ENCODE peak calls at places on chromosomes 16 and 17, in four cellular contexts. One of them, this sample, is unnamed.
A peak's percentile ranks its signal among the peaks of the same experiment; 100 is the strongest.

GRCh38 chr16:11636172-11636721 is 32.0 kb upstream of the SNN start:
- DNase-seq in GM12878: no peak
- DNase-seq in HL-60: no peak
- DNase-seq in K562: peak; percentile 41
- DNase-seq in this sample: no peak

GRCh38 chr17:43814714-43815113 is 18.2 kb downstream of the MPP3 start:
- DNase-seq in HL-60: no peak
- DNase-seq in GM12878: no peak
- DNase-seq in K562: no peak
- DNase-seq in this sample: no peak

GRCh38 chr16:88007321-88007731 is 56.1 kb downstream of the BANP start:
- DNase-seq in K562: no peak
- DNase-seq in HL-60: no peak
- DNase-seq in GM12878: no peak
- DNase-seq in this sample: no peak

GRCh38 chr17:5201011-5201410 is 9.3 kb upstream of the ZNF594 start:
- DNase-seq in HL-60: no peak
- DNase-seq in K562: no peak
- DNase-seq in GM12878: no peak
- DNase-seq in this sample: no peak

GRCh38 chr17:4389079-4389478 is 22.6 kb upstream of the UBE2G1 start:
- DNase-seq in HL-60: no peak
- DNase-seq in K562: no peak
- DNase-seq in GM12878: no peak
- DNase-seq in this sample: no peak

GRCh38 chr17:82889496-82890338 is 49.9 kb upstream of the ZNF750 start:
- DNase-seq in GM12878: no peak
- DNase-seq in HL-60: no peak
- DNase-seq in K562: no peak
- DNase-seq in this sample: no peak

GRCh38 chr17:45302649-45303173 is 14.1 kb downstream of the MAP3K14 start:
- DNase-seq in GM12878: peak; percentile 89
- DNase-seq in K562: no peak
- DNase-seq in HL-60: no peak
- DNase-seq in this sample: no peak

GRCh38 chr16:57386381-57386951 is 14.2 kb downstream of the CX3CL1 start:
- DNase-seq in HL-60: no peak
- DNase-seq in K562: no peak
- DNase-seq in GM12878: no peak
- DNase-seq in this sample: no peak

GRCh38 chr17:32104158-32104557 is 38.1 kb upstream of the RHOT1 start:
- DNase-seq in GM12878: no peak
- DNase-seq in HL-60: no peak
- DNase-seq in K562: no peak
- DNase-seq in this sample: no peak

GRCh38 chr16:68668266-68668665 is 23.2 kb downstream of the CDH3 start:
- DNase-seq in HL-60: peak; percentile 7
- DNase-seq in GM12878: peak; percentile 24
- DNase-seq in K562: no peak
- DNase-seq in this sample: no peak

GRCh38 chr16:27551046-27551445 is 1.1 kb downstream of the KATNIP start:
- DNase-seq in K562: no peak
- DNase-seq in HL-60: no peak
- DNase-seq in GM12878: no peak
- DNase-seq in this sample: no peak

GRCh38 chr17:43416998-43417891 is 18.5 kb downstream of the ARL4D start:
- DNase-seq in K562: no peak
- DNase-seq in HL-60: no peak
- DNase-seq in GM12878: no peak
- DNase-seq in this sample: no peak

GRCh38 chr17:76367647-76368046 is 13.9 kb upstream of the PRPSAP1 start:
- DNase-seq in GM12878: no peak
- DNase-seq in HL-60: no peak
- DNase-seq in K562: no peak
- DNase-seq in this sample: no peak

GRCh38 chr16:87310610-87311009 is 6.6 kb downstream of the C16orf95 start:
- DNase-seq in GM12878: no peak
- DNase-seq in HL-60: no peak
- DNase-seq in K562: peak; percentile 39
- DNase-seq in this sample: no peak

GRCh38 chr16:397135-397661 is at the start of gene NME4:
- DNase-seq in K562: peak; percentile 75
- DNase-seq in HL-60: peak; percentile 62
- DNase-seq in GM12878: no peak
- DNase-seq in this sample: peak; percentile 62

GRCh38 chr17:48519427-48519826 is 11.4 kb downstream of the HOXB1 start:
- DNase-seq in GM12878: no peak
- DNase-seq in HL-60: no peak
- DNase-seq in K562: peak; percentile 82
- DNase-seq in this sample: no peak

GRCh38 chr16:68786685-68787418 is 49.8 kb downstream of the CDH1 start:
- DNase-seq in HL-60: no peak
- DNase-seq in K562: no peak
- DNase-seq in GM12878: no peak
- DNase-seq in this sample: no peak

GRCh38 chr16:12646490-12647274 is 157.0 kb downstream of the CPPED1 start:
- DNase-seq in GM12878: peak; percentile 70
- DNase-seq in K562: peak; percentile 34
- DNase-seq in HL-60: no peak
- DNase-seq in this sample: no peak

GRCh38 chr16:22624038-22624656 is 113.5 kb downstream of the NPIPB5 start:
- DNase-seq in K562: no peak
- DNase-seq in HL-60: no peak
- DNase-seq in GM12878: no peak
- DNase-seq in this sample: no peak

GRCh38 chr17:19288453-19288852 is 51.3 kb downstream of the EPN2 start:
- DNase-seq in GM12878: no peak
- DNase-seq in HL-60: no peak
- DNase-seq in K562: no peak
- DNase-seq in this sample: no peak

GRCh38 chr17:41814195-41814594 is 1.4 kb downstream of the FKBP10 start:
- DNase-seq in HL-60: no peak
- DNase-seq in K562: no peak
- DNase-seq in GM12878: no peak
- DNase-seq in this sample: no peak

GRCh38 chr17:514584-514983 is 162.0 kb upstream of the RPH3AL start:
- DNase-seq in GM12878: no peak
- DNase-seq in HL-60: no peak
- DNase-seq in K562: no peak
- DNase-seq in this sample: no peak

GRCh38 chr17:1755252-1755992 is 6.4 kb upstream of the SERPINF1 start:
- DNase-seq in HL-60: no peak
- DNase-seq in GM12878: no peak
- DNase-seq in K562: no peak
- DNase-seq in this sample: no peak

GRCh38 chr16:73043828-73044493 is 4.0 kb downstream of the ZFHX3 start:
- DNase-seq in K562: no peak
- DNase-seq in GM12878: no peak
- DNase-seq in HL-60: no peak
- DNase-seq in this sample: no peak

GRCh38 chr16:89431158-89431584 is 59.2 kb downstream of the ANKRD11 start:
- DNase-seq in GM12878: no peak
- DNase-seq in K562: no peak
- DNase-seq in HL-60: no peak
- DNase-seq in this sample: no peak

GRCh38 chr17:41962111-41962510 is 4.5 kb upstream of the CNP start:
- DNase-seq in K562: no peak
- DNase-seq in HL-60: no peak
- DNase-seq in GM12878: no peak
- DNase-seq in this sample: no peak

GRCh38 chr17:2056221-2057129 is 1.6 kb downstream of the HIC1 start:
- DNase-seq in HL-60: no peak
- DNase-seq in K562: no peak
- DNase-seq in GM12878: no peak
- DNase-seq in this sample: no peak

GRCh38 chr17:70622382-70623260 is 453.3 kb downstream of the KCNJ2 start:
- DNase-seq in K562: peak; percentile 43
- DNase-seq in HL-60: no peak
- DNase-seq in GM12878: no peak
- DNase-seq in this sample: no peak

GRCh38 chr16:67247698-67248400 is 568 bp upstream of the FHOD1 start:
- DNase-seq in HL-60: no peak
- DNase-seq in GM12878: no peak
- DNase-seq in K562: no peak
- DNase-seq in this sample: no peak
- TF ChIP-seq POLR2AphosphoS5 in HL-60: no peak
- TF ChIP-seq POLR2AphosphoS5 in GM12878: peak; percentile 30
- TF ChIP-seq POLR2AphosphoS5 in K562: peak; percentile 35
- TF ChIP-seq POLR2AphosphoS5 in this sample: no peak

DNA sequence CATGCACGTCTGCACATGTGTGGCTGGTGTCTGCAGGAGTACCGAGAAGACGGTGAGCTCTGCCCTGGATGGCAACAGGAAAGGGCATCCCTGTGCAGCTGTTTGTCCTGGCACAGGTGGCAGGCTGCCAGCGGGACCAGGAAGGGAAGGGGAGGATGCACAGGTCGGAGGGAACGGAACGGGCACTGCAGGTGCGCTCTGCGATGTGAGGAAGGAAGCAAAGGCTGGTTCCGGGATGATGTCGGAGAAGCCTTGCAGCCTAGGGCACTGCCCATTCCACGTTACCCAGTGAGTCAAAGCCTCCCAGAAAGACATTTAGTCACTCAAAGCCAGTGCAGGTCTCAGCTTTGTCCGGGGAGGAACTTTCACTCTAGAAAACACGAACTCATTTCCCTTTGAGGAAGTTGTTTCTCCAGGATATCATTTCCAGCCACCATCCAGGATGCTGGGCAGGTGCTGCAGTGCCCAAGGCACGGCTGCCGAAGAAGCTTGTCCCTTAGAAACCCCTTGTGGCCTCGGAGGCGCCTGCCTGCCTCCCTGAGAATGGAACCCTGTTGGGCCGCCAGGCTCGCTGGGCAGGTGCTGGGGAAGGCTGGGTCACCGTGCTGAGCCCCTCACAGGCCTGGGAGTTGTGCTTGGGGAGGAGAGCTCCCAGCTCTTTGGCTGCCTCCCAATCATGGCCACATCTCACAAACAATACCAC is 4.5 kb upstream of the TMEM235 start:
- DNase-seq in HL-60: peak; percentile 23
- DNase-seq in K562: no peak
- DNase-seq in GM12878: no peak
- DNase-seq in this sample: no peak
- TF ChIP-seq SPI1 in HL-60: no peak
- TF ChIP-seq SPI1 in K562: no peak
- TF ChIP-seq SPI1 in GM12878: no peak
- TF ChIP-seq SPI1 in this sample: no peak

DNA sequence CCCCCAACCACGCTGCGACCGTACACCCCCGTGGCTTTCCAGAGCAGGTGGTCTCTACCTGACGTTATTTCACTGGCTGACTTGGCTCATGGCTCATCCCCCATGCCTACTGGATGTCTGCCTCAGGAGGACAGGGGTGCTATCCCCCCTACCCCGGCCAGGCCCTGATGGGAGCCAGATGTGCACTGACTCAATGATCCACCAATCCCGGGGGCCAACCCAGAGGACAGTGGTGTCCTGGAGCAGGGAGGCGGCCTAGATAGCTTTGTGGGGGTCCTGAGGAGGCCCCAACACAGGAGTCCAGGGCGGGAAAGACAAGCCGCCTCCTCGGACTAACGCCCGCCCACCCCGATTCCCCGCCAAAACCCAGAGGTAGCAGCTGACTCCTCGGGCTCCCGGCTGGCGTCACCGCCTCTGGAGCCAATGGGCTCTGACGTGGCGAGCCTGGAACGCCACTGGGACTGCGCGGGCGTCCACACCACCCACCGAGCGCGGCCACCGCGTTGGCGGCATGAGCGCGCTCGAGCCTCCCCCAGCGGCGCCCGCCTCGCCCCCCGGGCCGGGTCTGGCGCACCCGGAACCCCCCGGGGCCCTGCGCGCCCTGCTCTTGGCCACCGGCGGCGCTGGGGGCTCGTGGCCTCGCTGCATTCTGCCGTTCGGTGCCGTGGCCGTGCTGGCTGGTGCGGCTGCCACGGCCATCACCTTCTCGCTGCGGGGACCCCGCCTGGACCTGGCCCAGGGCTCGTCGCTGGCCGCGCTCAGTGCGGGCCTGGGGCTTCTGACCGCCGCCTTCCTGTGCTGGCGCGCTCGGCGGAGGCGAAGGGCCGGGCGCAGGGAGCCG is 3.6 kb upstream of the NTN3 start:
- DNase-seq in GM12878: no peak
- DNase-seq in K562: no peak
- DNase-seq in HL-60: no peak
- DNase-seq in this sample: peak; percentile 66
- TF ChIP-seq POLR2AphosphoS5 in GM12878: peak; percentile 21
- TF ChIP-seq POLR2AphosphoS5 in K562: no peak
- TF ChIP-seq POLR2AphosphoS5 in HL-60: no peak
- TF ChIP-seq POLR2AphosphoS5 in this sample: no peak

GRCh38 chr16:61681124-61681523 is 355.1 kb downstream of the CDH8 start:
- DNase-seq in HL-60: no peak
- DNase-seq in K562: no peak
- DNase-seq in GM12878: no peak
- DNase-seq in this sample: no peak
- TF ChIP-seq SPI1 in HL-60: no peak
- TF ChIP-seq SPI1 in K562: no peak
- TF ChIP-seq SPI1 in GM12878: no peak
- TF ChIP-seq SPI1 in this sample: no peak

DNA sequence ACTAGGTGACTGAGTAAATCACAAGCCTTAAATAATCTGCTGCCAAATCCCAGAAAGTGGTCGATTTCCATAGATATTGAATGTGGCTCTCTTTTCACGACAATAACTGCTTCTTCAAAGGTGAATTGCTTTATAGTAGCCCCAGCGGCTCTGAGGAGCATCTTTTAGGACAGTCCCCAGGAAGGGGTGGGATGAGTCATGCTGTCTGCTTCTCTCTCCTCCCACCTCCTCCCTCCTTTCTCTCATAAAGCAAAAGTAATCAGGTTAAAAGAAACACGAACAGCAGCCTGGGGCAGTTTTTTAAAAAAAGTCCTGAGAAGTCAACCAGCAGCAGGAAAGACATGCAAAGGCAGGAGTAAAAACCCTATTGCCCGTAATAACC is 1.8 kb downstream of the KIAA0513 start:
- DNase-seq in GM12878: peak; percentile 20
- DNase-seq in HL-60: no peak
- DNase-seq in K562: peak; percentile 80
- DNase-seq in this sample: peak; percentile 47
- TF ChIP-seq POLR2AphosphoS5 in GM12878: no peak
- TF ChIP-seq POLR2AphosphoS5 in HL-60: no peak
- TF ChIP-seq POLR2AphosphoS5 in K562: no peak
- TF ChIP-seq POLR2AphosphoS5 in this sample: no peak